ENCODE peak calls at places on chromosomes 7 and 10, in eight cellular contexts. One of them, this sample, is unnamed.

GRCh38 chr7:26860361-26860760 is 4.0 kb downstream of the SKAP2 start:
- DNase-seq in left lung: no peak
- DNase-seq in transverse colon: peak; percentile 25
- DNase-seq in fibroblast of lung: peak; percentile 37
- DNase-seq in lower lobe of right lung: no peak
- DNase-seq in astrocyte: no peak
- DNase-seq in GM23338: peak; percentile 37
- DNase-seq in hepatocyte: peak; percentile 30
- DNase-seq in this sample: no peak

GRCh38 chr7:30001953-30002352 is 12.4 kb upstream of the SCRN1 start:
- DNase-seq in lower lobe of right lung: no peak
- DNase-seq in transverse colon: no peak
- DNase-seq in astrocyte: no peak
- DNase-seq in fibroblast of lung: no peak
- DNase-seq in left lung: no peak
- DNase-seq in GM23338: no peak
- DNase-seq in hepatocyte: no peak
- DNase-seq in this sample: no peak

GRCh38 chr7:108293190-108293612 is 163.0 kb downstream of the NRCAM start:
- DNase-seq in lower lobe of right lung: no peak
- DNase-seq in astrocyte: peak; percentile 33
- DNase-seq in left lung: no peak
- DNase-seq in GM23338: no peak
- DNase-seq in transverse colon: no peak
- DNase-seq in fibroblast of lung: no peak
- DNase-seq in hepatocyte: no peak
- DNase-seq in this sample: no peak

GRCh38 chr10:127972958-127973357 is 66.1 kb downstream of the PTPRE start:
- DNase-seq in left lung: no peak
- DNase-seq in transverse colon: no peak
- DNase-seq in hepatocyte: no peak
- DNase-seq in astrocyte: no peak
- DNase-seq in GM23338: no peak
- DNase-seq in lower lobe of right lung: no peak
- DNase-seq in fibroblast of lung: no peak
- DNase-seq in this sample: no peak

GRCh38 chr7:30900053-30900452 is 11.6 kb upstream of the AQP1 start:
- DNase-seq in left lung: peak; percentile 31
- DNase-seq in hepatocyte: no peak
- DNase-seq in GM23338: no peak
- DNase-seq in fibroblast of lung: no peak
- DNase-seq in astrocyte: no peak
- DNase-seq in transverse colon: no peak
- DNase-seq in lower lobe of right lung: no peak
- DNase-seq in this sample: no peak

GRCh38 chr7:17095951-17096350 is 202.5 kb upstream of the AHR start:
- DNase-seq in GM23338: no peak
- DNase-seq in hepatocyte: no peak
- DNase-seq in left lung: no peak
- DNase-seq in transverse colon: no peak
- DNase-seq in lower lobe of right lung: no peak
- DNase-seq in fibroblast of lung: no peak
- DNase-seq in astrocyte: no peak
- DNase-seq in this sample: no peak

GRCh38 chr10:116809528-116810500 is 39.5 kb upstream of the ENO4 start:
- DNase-seq in lower lobe of right lung: no peak
- DNase-seq in GM23338: peak; percentile 80
- DNase-seq in fibroblast of lung: no peak
- DNase-seq in transverse colon: peak; percentile 27
- DNase-seq in left lung: no peak
- DNase-seq in hepatocyte: peak; percentile 42
- DNase-seq in astrocyte: no peak
- DNase-seq in this sample: peak; percentile 86

GRCh38 chr7:157712666-157713235 is 375.9 kb downstream of the DNAJB6 start:
- DNase-seq in left lung: no peak
- DNase-seq in GM23338: no peak
- DNase-seq in fibroblast of lung: no peak
- DNase-seq in hepatocyte: no peak
- DNase-seq in astrocyte: no peak
- DNase-seq in lower lobe of right lung: peak; percentile 32
- DNase-seq in transverse colon: no peak
- DNase-seq in this sample: peak; percentile 32

GRCh38 chr7:75718390-75719031 is 20.2 kb downstream of the HIP1 start:
- DNase-seq in transverse colon: no peak
- DNase-seq in lower lobe of right lung: no peak
- DNase-seq in astrocyte: no peak
- DNase-seq in GM23338: no peak
- DNase-seq in hepatocyte: no peak
- DNase-seq in left lung: no peak
- DNase-seq in fibroblast of lung: no peak
- DNase-seq in this sample: no peak

GRCh38 chr7:41754046-41754445 is 51.2 kb upstream of the INHBA start:
- DNase-seq in astrocyte: peak; percentile 15
- DNase-seq in hepatocyte: no peak
- DNase-seq in lower lobe of right lung: no peak
- DNase-seq in fibroblast of lung: no peak
- DNase-seq in GM23338: no peak
- DNase-seq in transverse colon: no peak
- DNase-seq in left lung: no peak
- DNase-seq in this sample: no peak

GRCh38 chr10:12350167-12350872 is 973 bp downstream of the CAMK1D start:
- DNase-seq in GM23338: peak; percentile 78
- DNase-seq in fibroblast of lung: peak; percentile 31
- DNase-seq in lower lobe of right lung: peak; percentile 66
- DNase-seq in transverse colon: peak; percentile 67
- DNase-seq in hepatocyte: peak; percentile 59
- DNase-seq in left lung: peak; percentile 86
- DNase-seq in astrocyte: peak; percentile 48
- DNase-seq in this sample: peak; percentile 78

GRCh38 chr10:13990918-13991317 is 339.8 kb downstream of the FRMD4A start:
- DNase-seq in transverse colon: no peak
- DNase-seq in astrocyte: peak; percentile 80
- DNase-seq in fibroblast of lung: peak; percentile 67
- DNase-seq in left lung: no peak
- DNase-seq in hepatocyte: no peak
- DNase-seq in GM23338: no peak
- DNase-seq in lower lobe of right lung: no peak
- DNase-seq in this sample: no peak

GRCh38 chr10:70887804-70888800 is at the start of gene PCBD1:
- DNase-seq in hepatocyte: peak; percentile 91
- DNase-seq in fibroblast of lung: peak; percentile 66
- DNase-seq in left lung: peak; percentile 93
- DNase-seq in GM23338: peak; percentile 78
- DNase-seq in astrocyte: peak; percentile 54
- DNase-seq in transverse colon: peak; percentile 86
- DNase-seq in lower lobe of right lung: peak; percentile 85
- DNase-seq in this sample: peak; percentile 89

GRCh38 chr7:87317691-87318245 is 27.7 kb upstream of the CROT start:
- DNase-seq in lower lobe of right lung: no peak
- DNase-seq in transverse colon: no peak
- DNase-seq in astrocyte: no peak
- DNase-seq in hepatocyte: no peak
- DNase-seq in fibroblast of lung: no peak
- DNase-seq in GM23338: no peak
- DNase-seq in left lung: no peak
- DNase-seq in this sample: no peak

GRCh38 chr7:84548366-84549085 is 353.9 kb upstream of the SEMA3A start:
- DNase-seq in left lung: no peak
- DNase-seq in transverse colon: no peak
- DNase-seq in GM23338: peak; percentile 60
- DNase-seq in hepatocyte: no peak
- DNase-seq in fibroblast of lung: peak; percentile 61
- DNase-seq in lower lobe of right lung: no peak
- DNase-seq in astrocyte: peak; percentile 98
- DNase-seq in this sample: peak; percentile 39

GRCh38 chr7:36315309-36315948 is 74.2 kb upstream of the ANLN start:
- DNase-seq in fibroblast of lung: no peak
- DNase-seq in hepatocyte: no peak
- DNase-seq in lower lobe of right lung: no peak
- DNase-seq in left lung: no peak
- DNase-seq in transverse colon: no peak
- DNase-seq in astrocyte: no peak
- DNase-seq in GM23338: peak; percentile 70
- DNase-seq in this sample: peak; percentile 66

GRCh38 chr10:78648256-78648860 is 420.4 kb upstream of the ZMIZ1 start:
- DNase-seq in left lung: no peak
- DNase-seq in astrocyte: peak; percentile 74
- DNase-seq in lower lobe of right lung: no peak
- DNase-seq in hepatocyte: no peak
- DNase-seq in transverse colon: no peak
- DNase-seq in GM23338: no peak
- DNase-seq in fibroblast of lung: no peak
- DNase-seq in this sample: no peak

GRCh38 chr7:116353614-116354013 is 143.3 kb downstream of the TES start:
- DNase-seq in GM23338: no peak
- DNase-seq in lower lobe of right lung: no peak
- DNase-seq in left lung: no peak
- DNase-seq in transverse colon: peak; percentile 22
- DNase-seq in astrocyte: peak; percentile 18
- DNase-seq in fibroblast of lung: no peak
- DNase-seq in hepatocyte: peak; percentile 52
- DNase-seq in this sample: no peak

GRCh38 chr7:49174396-49174795 is 250.0 kb downstream of the CDC14C start:
- DNase-seq in astrocyte: peak; percentile 25
- DNase-seq in GM23338: no peak
- DNase-seq in hepatocyte: no peak
- DNase-seq in left lung: no peak
- DNase-seq in lower lobe of right lung: no peak
- DNase-seq in fibroblast of lung: no peak
- DNase-seq in transverse colon: no peak
- DNase-seq in this sample: no peak

GRCh38 chr7:91168766-91169518 is 95.3 kb upstream of the FZD1 start:
- DNase-seq in GM23338: no peak
- DNase-seq in left lung: no peak
- DNase-seq in hepatocyte: no peak
- DNase-seq in astrocyte: peak; percentile 24
- DNase-seq in fibroblast of lung: peak; percentile 66
- DNase-seq in transverse colon: no peak
- DNase-seq in lower lobe of right lung: no peak
- DNase-seq in this sample: no peak

GRCh38 chr7:46586406-46586805 is 665.3 kb upstream of the IGFBP3 start:
- DNase-seq in fibroblast of lung: peak; percentile 69
- DNase-seq in hepatocyte: no peak
- DNase-seq in lower lobe of right lung: no peak
- DNase-seq in left lung: no peak
- DNase-seq in GM23338: no peak
- DNase-seq in astrocyte: no peak
- DNase-seq in transverse colon: no peak
- DNase-seq in this sample: no peak

GRCh38 chr7:39085590-39086049 is 107.9 kb downstream of the POU6F2 start:
- DNase-seq in hepatocyte: peak; percentile 10
- DNase-seq in GM23338: peak; percentile 45
- DNase-seq in lower lobe of right lung: no peak
- DNase-seq in astrocyte: peak; percentile 2
- DNase-seq in fibroblast of lung: peak; percentile 2
- DNase-seq in left lung: no peak
- DNase-seq in transverse colon: no peak
- DNase-seq in this sample: peak; percentile 55

GRCh38 chr7:38451840-38452239 is 178.4 kb upstream of the TARP start:
- DNase-seq in lower lobe of right lung: no peak
- DNase-seq in astrocyte: peak; percentile 16
- DNase-seq in transverse colon: no peak
- DNase-seq in left lung: no peak
- DNase-seq in fibroblast of lung: peak; percentile 66
- DNase-seq in GM23338: peak; percentile 62
- DNase-seq in hepatocyte: peak; percentile 25
- DNase-seq in this sample: no peak

GRCh38 chr7:36153571-36154097 is 580 bp downstream of the EEPD1 start:
- DNase-seq in fibroblast of lung: no peak
- DNase-seq in left lung: peak; percentile 92
- DNase-seq in transverse colon: no peak
- DNase-seq in hepatocyte: no peak
- DNase-seq in lower lobe of right lung: peak; percentile 76
- DNase-seq in GM23338: peak; percentile 41
- DNase-seq in astrocyte: no peak
- DNase-seq in this sample: no peak

GRCh38 chr10:118701529-118702323 is 53.0 kb downstream of the CACUL1 start:
- DNase-seq in lower lobe of right lung: no peak
- DNase-seq in astrocyte: peak; percentile 17
- DNase-seq in hepatocyte: no peak
- DNase-seq in GM23338: peak; percentile 18
- DNase-seq in left lung: no peak
- DNase-seq in transverse colon: no peak
- DNase-seq in fibroblast of lung: no peak
- DNase-seq in this sample: peak; percentile 77

GRCh38 chr7:24922099-24922773 is 57.7 kb downstream of the OSBPL3 start:
- DNase-seq in hepatocyte: no peak
- DNase-seq in fibroblast of lung: no peak
- DNase-seq in left lung: no peak
- DNase-seq in astrocyte: no peak
- DNase-seq in lower lobe of right lung: no peak
- DNase-seq in transverse colon: no peak
- DNase-seq in GM23338: no peak
- DNase-seq in this sample: no peak
- H3K4me1 ChIP-seq in hepatocyte: no peaks in the 10 kb centered on the region
- H3K4me1 ChIP-seq in fibroblast of lung: peaks cover 24% of the 10 kb centered on the region
- H3K4me1 ChIP-seq in left lung: peaks cover 7% of the 10 kb centered on the region
- H3K4me1 ChIP-seq in astrocyte: peaks cover 24% of the 10 kb centered on the region
- H3K4me1 ChIP-seq in lower lobe of right lung: peaks cover 16% of the 10 kb centered on the region
- H3K4me1 ChIP-seq in transverse colon: no peaks in the 10 kb centered on the region
- H3K4me1 ChIP-seq in GM23338: peaks cover 9% of the 10 kb centered on the region
- H3K4me1 ChIP-seq in this sample: no peaks in the 10 kb centered on the region

GRCh38 chr10:112131996-112132395 is 51.6 kb downstream of the GPAM start:
- DNase-seq in lower lobe of right lung: no peak
- DNase-seq in GM23338: no peak
- DNase-seq in fibroblast of lung: no peak
- DNase-seq in hepatocyte: no peak
- DNase-seq in astrocyte: no peak
- DNase-seq in transverse colon: no peak
- DNase-seq in left lung: no peak
- DNase-seq in this sample: no peak
- H3K36me3 ChIP-seq in lower lobe of right lung: no peaks in the 10 kb centered on the region
- H3K36me3 ChIP-seq in GM23338: no peaks in the 10 kb centered on the region
- H3K36me3 ChIP-seq in fibroblast of lung: no peaks in the 10 kb centered on the region
- H3K36me3 ChIP-seq in hepatocyte: no peaks in the 10 kb centered on the region
- H3K36me3 ChIP-seq in astrocyte: no peaks in the 10 kb centered on the region
- H3K36me3 ChIP-seq in transverse colon: no peaks in the 10 kb centered on the region
- H3K36me3 ChIP-seq in left lung: no peaks in the 10 kb centered on the region
- H3K36me3 ChIP-seq in this sample: no peaks in the 10 kb centered on the region

GRCh38 chr7:142797342-142797798 is 26.6 kb downstream of the PRSS2 start:
- DNase-seq in transverse colon: no peak
- DNase-seq in hepatocyte: no peak
- DNase-seq in lower lobe of right lung: no peak
- DNase-seq in GM23338: peak; percentile 47
- DNase-seq in astrocyte: no peak
- DNase-seq in fibroblast of lung: no peak
- DNase-seq in left lung: no peak
- DNase-seq in this sample: no peak
- H3K4me1 ChIP-seq in transverse colon: peaks cover 3% of the 10 kb centered on the region
- H3K4me1 ChIP-seq in hepatocyte: peaks cover 19% of the 10 kb centered on the region
- H3K4me1 ChIP-seq in lower lobe of right lung: peaks cover 16% of the 10 kb centered on the region
- H3K4me1 ChIP-seq in GM23338: peaks cover 49% of the 10 kb centered on the region
- H3K4me1 ChIP-seq in astrocyte: peaks cover 32% of the 10 kb centered on the region
- H3K4me1 ChIP-seq in fibroblast of lung: no peaks in the 10 kb centered on the region
- H3K4me1 ChIP-seq in left lung: peaks cover 6% of the 10 kb centered on the region
- H3K4me1 ChIP-seq in this sample: no peaks in the 10 kb centered on the region

DNA sequence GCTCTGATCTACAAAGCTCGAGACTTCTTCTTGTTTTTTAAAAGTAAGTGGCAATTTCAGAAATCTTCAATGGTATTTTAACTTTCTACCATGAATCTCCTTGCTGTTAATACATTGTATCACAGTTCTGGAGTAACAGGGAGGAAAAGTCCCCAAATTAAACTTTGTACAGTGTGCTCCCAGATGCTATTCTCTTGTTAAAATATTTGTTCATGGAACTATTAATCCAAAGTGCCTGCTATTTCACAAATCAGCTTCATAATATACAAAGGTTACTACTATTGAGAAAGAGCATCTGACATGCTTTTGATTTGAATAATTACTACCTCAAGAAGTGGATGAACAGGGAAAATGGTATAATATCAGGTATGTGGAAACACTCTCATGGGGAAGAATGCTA is 36.6 kb downstream of the SIRT1 start:
- DNase-seq in fibroblast of lung: no peak
- DNase-seq in astrocyte: no peak
- DNase-seq in left lung: no peak
- DNase-seq in GM23338: no peak
- DNase-seq in hepatocyte: no peak
- DNase-seq in lower lobe of right lung: no peak
- DNase-seq in transverse colon: no peak
- DNase-seq in this sample: no peak
- H3K36me3 ChIP-seq in fibroblast of lung: peaks cover 2% of the 10 kb centered on the region
- H3K36me3 ChIP-seq in astrocyte: peaks cover 24% of the 10 kb centered on the region
- H3K36me3 ChIP-seq in left lung: peaks cover 60% of the 10 kb centered on the region
- H3K36me3 ChIP-seq in GM23338: peaks cover 10% of the 10 kb centered on the region
- H3K36me3 ChIP-seq in hepatocyte: no peaks in the 10 kb centered on the region
- H3K36me3 ChIP-seq in lower lobe of right lung: peaks cover 64% of the 10 kb centered on the region
- H3K36me3 ChIP-seq in transverse colon: no peaks in the 10 kb centered on the region
- H3K36me3 ChIP-seq in this sample: peaks cover 55% of the 10 kb centered on the region